ENCODE peak calls at places on chromosomes 7 and 10, in nine cellular contexts. C is NCI-H345, T is PC-3, B is MCF 10A, K is progenitor cell of endocrine pancreas, E is GM06990, Q is LoVo, R is ELR, W is NCI-H1092 treated with DMSO at 0.1 percent for 48 hours. O is an unnamed sample.

GRCh38 chr7:159063046-159063840 is 81.4 kb downstream of the VIPR2 start:
- DNase-seq in E (no peak), K (no peak), B (no peak), R (no peak), T (no peak), W (no peak), C (no peak), Q (no peak), O (no peak)

GRCh38 chr7:48183965-48184364 is 12.7 kb downstream of the ABCA13 start:
- DNase-seq in C (no peak), K (no peak), W (no peak), T (no peak), B (no peak), E (peak; percentile 7), Q (no peak), R (no peak), O (no peak)

GRCh38 chr10:11866199-11866925 is 43.2 kb downstream of the PROSER2 start:
- DNase-seq in B (no peak), Q (no peak), K (no peak), T (no peak), W (no peak), C (peak; percentile 52), R (no peak), E (no peak), O (no peak)

GRCh38 chr7:157540020-157540419 is 203.2 kb downstream of the DNAJB6 start:
- DNase-seq in B (no peak), T (no peak), R (no peak), C (no peak), K (no peak), W (no peak), Q (no peak), E (no peak), O (no peak)

GRCh38 chr7:148447221-148447845 is 143.2 kb upstream of the C7orf33 start:
- DNase-seq in E (peak; percentile 41), R (no peak), T (peak; percentile 52), B (no peak), C (no peak), W (no peak), Q (peak; percentile 65), K (no peak), O (no peak)

GRCh38 chr10:70905071-70906021 is 17.0 kb upstream of the PCBD1 start:
- DNase-seq in K (no peak), W (no peak), B (no peak), Q (no peak), C (no peak), T (no peak), R (no peak), E (no peak), O (no peak)

GRCh38 chr7:155398944-155399343 is 59.0 kb upstream of the EN2 start:
- DNase-seq in T (no peak), E (no peak), B (no peak), K (no peak), C (no peak), Q (no peak), W (no peak), R (no peak), O (no peak)

GRCh38 chr10:77548671-77549070 is 88.9 kb downstream of the KCNMA1 start:
- DNase-seq in K (no peak), W (no peak), T (peak; percentile 34), E (no peak), B (no peak), R (peak; percentile 20), Q (no peak), C (no peak), O (no peak)

GRCh38 chr7:3436746-3437145 is 135.7 kb downstream of the SDK1 start:
- DNase-seq in E (no peak), T (peak; percentile 79), B (peak; percentile 67), W (no peak), K (no peak), R (peak; percentile 68), Q (no peak), C (no peak), O (no peak)

GRCh38 chr10:63396123-63396719 is 69.6 kb downstream of the JMJD1C start:
- DNase-seq in C (no peak), W (no peak), T (no peak), Q (no peak), E (no peak), K (no peak), B (no peak), R (no peak), O (no peak)

GRCh38 chr10:118397391-118397790 is 55.3 kb upstream of the FAM204A start:
- DNase-seq in T (no peak), R (no peak), C (no peak), K (no peak), Q (no peak), B (no peak), E (no peak), W (no peak), O (no peak)

GRCh38 chr7:11195502-11195901 is 221.8 kb downstream of the PHF14 start:
- DNase-seq in T (no peak), Q (no peak), C (no peak), B (no peak), E (no peak), W (no peak), R (no peak), K (no peak), O (no peak)

GRCh38 chr10:73916761-73917470 is 6.0 kb downstream of the PLAU start:
- DNase-seq in B (no peak), C (no peak), K (no peak), W (no peak), T (peak; percentile 50), E (no peak), R (peak; percentile 69), Q (no peak), O (no peak)

GRCh38 chr7:25389489-25390106 is 161.3 kb upstream of the NPVF start:
- DNase-seq in T (peak; percentile 41), C (peak; percentile 55), K (no peak), R (peak; percentile 60), W (peak; percentile 91), E (no peak), Q (peak; percentile 54), B (peak; percentile 61), O (peak; percentile 42)

GRCh38 chr7:26081627-26082026 is 70.4 kb upstream of the NFE2L3 start:
- DNase-seq in C (no peak), Q (peak; percentile 79), E (no peak), K (no peak), R (no peak), T (peak; percentile 5), B (no peak), W (no peak), O (peak; percentile 56)

GRCh38 chr10:99924856-99925255 is 84.9 kb downstream of the DNMBP start:
- DNase-seq in C (no peak), R (no peak), E (no peak), W (no peak), K (no peak), Q (no peak), B (no peak), T (no peak), O (no peak)

GRCh38 chr7:155206286-155207020 is 91.2 kb upstream of the INSIG1 start:
- DNase-seq in R (peak; percentile 97), T (peak; percentile 69), K (no peak), C (no peak), B (peak; percentile 57), W (no peak), E (peak; percentile 83), Q (no peak), O (no peak)

GRCh38 chr10:24642921-24643678 is 80.6 kb downstream of the ARHGAP21 start:
- DNase-seq in B (peak; percentile 77), K (no peak), T (peak; percentile 88), E (no peak), C (peak; percentile 73), Q (peak; percentile 78), R (peak; percentile 91), W (peak; percentile 73), O (peak; percentile 34)

GRCh38 chr7:88368686-88369085 is 62.0 kb upstream of the STEAP4 start:
- DNase-seq in R (no peak), W (no peak), T (no peak), B (no peak), E (no peak), C (no peak), Q (no peak), K (no peak), O (no peak)

GRCh38 chr10:13990392-13990805 is 340.3 kb downstream of the FRMD4A start:
- DNase-seq in K (no peak), T (no peak), E (no peak), R (peak; percentile 59), C (no peak), B (no peak), Q (no peak), W (no peak), O (no peak)

O was measured in NCI-H1417.